ENCODE peak calls at places on chromosomes 5 and 9, in seven cellular contexts. One of them, this sample, is unnamed.

GRCh38 chr9:649128-650074 is 192.1 kb upstream of the DMRT1 start:
- DNase-seq in WERI-Rb-1: no peak
- DNase-seq in anterior cingulate cortex: no peak
- DNase-seq in caudate nucleus: no peak
- DNase-seq in Panc1: no peak
- DNase-seq in GM12892: no peak
- DNase-seq in stimulated activated CD4-positive, alpha-beta T cell treated with anti-CD3 and anti-CD28 coated beads, Interleukin-12 subunit alpha, Interleukin-12 subunit beta, amount 100 ng/mL, for 4 hours: no peak
- DNase-seq in this sample: no peak

GRCh38 chr5:42791151-42791550 is 20.5 kb downstream of the SELENOP start:
- DNase-seq in WERI-Rb-1: no peak
- DNase-seq in stimulated activated CD4-positive, alpha-beta T cell treated with anti-CD3 and anti-CD28 coated beads, Interleukin-12 subunit alpha, Interleukin-12 subunit beta, amount 100 ng/mL, for 4 hours: no peak
- DNase-seq in caudate nucleus: no peak
- DNase-seq in Panc1: no peak
- DNase-seq in anterior cingulate cortex: no peak
- DNase-seq in GM12892: no peak
- DNase-seq in this sample: no peak

GRCh38 chr5:91190333-91190680 is 192.8 kb downstream of the ARRDC3 start:
- DNase-seq in caudate nucleus: no peak
- DNase-seq in WERI-Rb-1: no peak
- DNase-seq in anterior cingulate cortex: no peak
- DNase-seq in GM12892: no peak
- DNase-seq in stimulated activated CD4-positive, alpha-beta T cell treated with anti-CD3 and anti-CD28 coated beads, Interleukin-12 subunit alpha, Interleukin-12 subunit beta, amount 100 ng/mL, for 4 hours: no peak
- DNase-seq in Panc1: no peak
- DNase-seq in this sample: no peak

GRCh38 chr5:18653216-18653752 is 1019.0 kb downstream of the TAF11L14 start:
- DNase-seq in anterior cingulate cortex: no peak
- DNase-seq in WERI-Rb-1: no peak
- DNase-seq in GM12892: no peak
- DNase-seq in Panc1: no peak
- DNase-seq in caudate nucleus: no peak
- DNase-seq in stimulated activated CD4-positive, alpha-beta T cell treated with anti-CD3 and anti-CD28 coated beads, Interleukin-12 subunit alpha, Interleukin-12 subunit beta, amount 100 ng/mL, for 4 hours: no peak
- DNase-seq in this sample: no peak

GRCh38 chr5:157004893-157005551 is 42.0 kb upstream of the TIMD4 start:
- DNase-seq in WERI-Rb-1: no peak
- DNase-seq in anterior cingulate cortex: no peak
- DNase-seq in stimulated activated CD4-positive, alpha-beta T cell treated with anti-CD3 and anti-CD28 coated beads, Interleukin-12 subunit alpha, Interleukin-12 subunit beta, amount 100 ng/mL, for 4 hours: no peak
- DNase-seq in GM12892: no peak
- DNase-seq in caudate nucleus: no peak
- DNase-seq in Panc1: no peak
- DNase-seq in this sample: no peak

GRCh38 chr9:95307538-95307937 is 10.0 kb downstream of the FANCC start:
- DNase-seq in Panc1: no peak
- DNase-seq in caudate nucleus: no peak
- DNase-seq in anterior cingulate cortex: no peak
- DNase-seq in stimulated activated CD4-positive, alpha-beta T cell treated with anti-CD3 and anti-CD28 coated beads, Interleukin-12 subunit alpha, Interleukin-12 subunit beta, amount 100 ng/mL, for 4 hours: no peak
- DNase-seq in GM12892: no peak
- DNase-seq in WERI-Rb-1: no peak
- DNase-seq in this sample: no peak

GRCh38 chr9:131418143-131419028 is 24.5 kb downstream of the PRRC2B start:
- DNase-seq in stimulated activated CD4-positive, alpha-beta T cell treated with anti-CD3 and anti-CD28 coated beads, Interleukin-12 subunit alpha, Interleukin-12 subunit beta, amount 100 ng/mL, for 4 hours: no peak
- DNase-seq in caudate nucleus: peak
- DNase-seq in WERI-Rb-1: no peak
- DNase-seq in Panc1: no peak
- DNase-seq in anterior cingulate cortex: no peak
- DNase-seq in GM12892: no peak
- DNase-seq in this sample: no peak

GRCh38 chr9:77212801-77213200 is 35.5 kb downstream of the VPS13A start:
- DNase-seq in stimulated activated CD4-positive, alpha-beta T cell treated with anti-CD3 and anti-CD28 coated beads, Interleukin-12 subunit alpha, Interleukin-12 subunit beta, amount 100 ng/mL, for 4 hours: no peak
- DNase-seq in WERI-Rb-1: no peak
- DNase-seq in caudate nucleus: no peak
- DNase-seq in Panc1: no peak
- DNase-seq in anterior cingulate cortex: no peak
- DNase-seq in GM12892: no peak
- DNase-seq in this sample: no peak

GRCh38 chr5:133688386-133688785 is 76.0 kb upstream of the FSTL4 start:
- DNase-seq in caudate nucleus: no peak
- DNase-seq in Panc1: no peak
- DNase-seq in WERI-Rb-1: no peak
- DNase-seq in anterior cingulate cortex: no peak
- DNase-seq in GM12892: no peak
- DNase-seq in stimulated activated CD4-positive, alpha-beta T cell treated with anti-CD3 and anti-CD28 coated beads, Interleukin-12 subunit alpha, Interleukin-12 subunit beta, amount 100 ng/mL, for 4 hours: no peak
- DNase-seq in this sample: no peak

GRCh38 chr5:31194892-31195291 is 1.4 kb downstream of the CDH6 start:
- DNase-seq in GM12892: no peak
- DNase-seq in WERI-Rb-1: no peak
- DNase-seq in anterior cingulate cortex: no peak
- DNase-seq in stimulated activated CD4-positive, alpha-beta T cell treated with anti-CD3 and anti-CD28 coated beads, Interleukin-12 subunit alpha, Interleukin-12 subunit beta, amount 100 ng/mL, for 4 hours: no peak
- DNase-seq in caudate nucleus: no peak
- DNase-seq in Panc1: no peak
- DNase-seq in this sample: no peak

GRCh38 chr5:114185274-114185673 is 176.6 kb upstream of the KCNN2 start:
- DNase-seq in caudate nucleus: no peak
- DNase-seq in stimulated activated CD4-positive, alpha-beta T cell treated with anti-CD3 and anti-CD28 coated beads, Interleukin-12 subunit alpha, Interleukin-12 subunit beta, amount 100 ng/mL, for 4 hours: no peak
- DNase-seq in Panc1: no peak
- DNase-seq in anterior cingulate cortex: no peak
- DNase-seq in GM12892: no peak
- DNase-seq in WERI-Rb-1: no peak
- DNase-seq in this sample: no peak

GRCh38 chr9:128435611-128436010 is 15.0 kb downstream of the CERCAM start:
- DNase-seq in GM12892: no peak
- DNase-seq in caudate nucleus: no peak
- DNase-seq in Panc1: no peak
- DNase-seq in anterior cingulate cortex: no peak
- DNase-seq in stimulated activated CD4-positive, alpha-beta T cell treated with anti-CD3 and anti-CD28 coated beads, Interleukin-12 subunit alpha, Interleukin-12 subunit beta, amount 100 ng/mL, for 4 hours: no peak
- DNase-seq in WERI-Rb-1: no peak
- DNase-seq in this sample: no peak

GRCh38 chr5:141330299-141331080 is at the start of gene PCDHGA1:
- DNase-seq in Panc1: no peak
- DNase-seq in caudate nucleus: peak
- DNase-seq in stimulated activated CD4-positive, alpha-beta T cell treated with anti-CD3 and anti-CD28 coated beads, Interleukin-12 subunit alpha, Interleukin-12 subunit beta, amount 100 ng/mL, for 4 hours: no peak
- DNase-seq in WERI-Rb-1: peak
- DNase-seq in anterior cingulate cortex: no peak
- DNase-seq in GM12892: no peak
- DNase-seq in this sample: no peak

GRCh38 chr5:80246995-80247729 is 8.7 kb downstream of the SERINC5 start:
- DNase-seq in Panc1: peak
- DNase-seq in caudate nucleus: peak
- DNase-seq in WERI-Rb-1: no peak
- DNase-seq in GM12892: no peak
- DNase-seq in anterior cingulate cortex: no peak
- DNase-seq in stimulated activated CD4-positive, alpha-beta T cell treated with anti-CD3 and anti-CD28 coated beads, Interleukin-12 subunit alpha, Interleukin-12 subunit beta, amount 100 ng/mL, for 4 hours: no peak
- DNase-seq in this sample: peak

GRCh38 chr9:116303270-116303904 is 149.8 kb downstream of the PAPPA start:
- DNase-seq in stimulated activated CD4-positive, alpha-beta T cell treated with anti-CD3 and anti-CD28 coated beads, Interleukin-12 subunit alpha, Interleukin-12 subunit beta, amount 100 ng/mL, for 4 hours: no peak
- DNase-seq in WERI-Rb-1: no peak
- DNase-seq in Panc1: no peak
- DNase-seq in anterior cingulate cortex: no peak
- DNase-seq in caudate nucleus: no peak
- DNase-seq in GM12892: no peak
- DNase-seq in this sample: no peak

GRCh38 chr9:33416996-33417395 is 14.6 kb upstream of the AQP7 start:
- DNase-seq in WERI-Rb-1: no peak
- DNase-seq in caudate nucleus: no peak
- DNase-seq in stimulated activated CD4-positive, alpha-beta T cell treated with anti-CD3 and anti-CD28 coated beads, Interleukin-12 subunit alpha, Interleukin-12 subunit beta, amount 100 ng/mL, for 4 hours: no peak
- DNase-seq in Panc1: no peak
- DNase-seq in GM12892: no peak
- DNase-seq in anterior cingulate cortex: no peak
- DNase-seq in this sample: no peak

GRCh38 chr5:138544171-138545134 is 1.4 kb upstream of the ETF1 start:
- DNase-seq in anterior cingulate cortex: no peak
- DNase-seq in WERI-Rb-1: no peak
- DNase-seq in GM12892: no peak
- DNase-seq in caudate nucleus: no peak
- DNase-seq in stimulated activated CD4-positive, alpha-beta T cell treated with anti-CD3 and anti-CD28 coated beads, Interleukin-12 subunit alpha, Interleukin-12 subunit beta, amount 100 ng/mL, for 4 hours: no peak
- DNase-seq in Panc1: no peak
- DNase-seq in this sample: no peak